ENCODE peak calls at places on chromosomes 7 and 10, in four cellular contexts. X is GM20000; Q is effector CD8-positive, alpha-beta T cell; A is Panc1. S is an unnamed sample.
A peak's percentile ranks its signal among the peaks of the same experiment; 100 is the strongest.

GRCh38 chr7:129947701-129948100 is 5.1 kb downstream of the UBE2H start:
- DNase-seq in X (no peak), Q (no peak), A (no peak), S (no peak)

GRCh38 chr10:6607187-6607586 is 27.1 kb upstream of the PRKCQ start:
- DNase-seq in X (no peak), Q (peak; percentile 11), A (no peak), S (no peak)

GRCh38 chr7:23852988-23853387 is 143.0 kb downstream of the STK31 start:
- DNase-seq in X (no peak), Q (no peak), A (no peak), S (no peak)

GRCh38 chr10:12844796-12845524 is 156.6 kb downstream of the CCDC3 start:
- DNase-seq in X (no peak), Q (no peak), A (peak; percentile 25), S (peak; percentile 98)

GRCh38 chr7:21425290-21425689 is 2.6 kb upstream of the SP4 start:
- DNase-seq in X (no peak), Q (no peak), A (no peak), S (no peak)

GRCh38 chr7:91465595-91466061 is 201.4 kb downstream of the FZD1 start:
- DNase-seq in X (no peak), Q (no peak), A (no peak), S (peak; percentile 47)

GRCh38 chr10:21083861-21084260 is 186.8 kb upstream of the NEBL start:
- DNase-seq in X (no peak), Q (no peak), A (no peak), S (no peak)

GRCh38 chr7:158682456-158682855 is 22.1 kb downstream of the NCAPG2 start:
- DNase-seq in X (no peak), Q (no peak), A (no peak), S (no peak)

GRCh38 chr10:4918236-4918635 is 45.0 kb upstream of the AKR1C1 start:
- DNase-seq in X (no peak), Q (no peak), A (no peak), S (no peak)

GRCh38 chr7:116857052-116857451 is 5.3 kb upstream of the CAPZA2 start:
- DNase-seq in X (no peak), Q (no peak), A (no peak), S (no peak)

GRCh38 chr7:55536619-55537457 is 35.5 kb downstream of the VOPP1 start:
- DNase-seq in X (no peak), Q (no peak), A (no peak), S (no peak)

GRCh38 chr10:22429146-22429545 is 83.8 kb downstream of the SPAG6 start:
- DNase-seq in X (no peak), Q (no peak), A (no peak), S (no peak)

GRCh38 chr10:69648461-69648860 is 18.4 kb downstream of the FAM241B start:
- DNase-seq in X (no peak), Q (no peak), A (no peak), S (no peak)

S was measured in glomerular endothelial cell.